ENCODE peak calls at places on chromosomes 11 and 22, in ten cellular contexts. One of them, this sample, is unnamed.

GRCh38 chr22:45319319-45319675 is 9.6 kb downstream of the FAM118A start:
- DNase-seq in NCI-H1930: no peak
- DNase-seq in stomach: no peak
- DNase-seq in left colon: no peak
- DNase-seq in SJSA1: no peak
- DNase-seq in dorsolateral prefrontal cortex: no peak
- DNase-seq in stimulated activated CD4-positive, alpha-beta T cell treated with anti-CD3 and anti-CD28 coated beads, Interleukin-4, amount 100 ng/mL, for 1 hour: no peak
- DNase-seq in activated B cell treated with CpG ODN at 0.5 μM for 24 hours: no peak
- DNase-seq in T-cell: no peak
- DNase-seq in activated effector memory CD4-positive, alpha-beta T cell treated with Interleukin-2 at 50 U/mL for 16 hours: no peak
- DNase-seq in this sample: no peak

GRCh38 chr11:79039122-79039521 is 401.7 kb downstream of the TENM4 start:
- DNase-seq in NCI-H1930: no peak
- DNase-seq in stomach: no peak
- DNase-seq in left colon: no peak
- DNase-seq in SJSA1: no peak
- DNase-seq in dorsolateral prefrontal cortex: peak
- DNase-seq in stimulated activated CD4-positive, alpha-beta T cell treated with anti-CD3 and anti-CD28 coated beads, Interleukin-4, amount 100 ng/mL, for 1 hour: no peak
- DNase-seq in activated B cell treated with CpG ODN at 0.5 μM for 24 hours: no peak
- DNase-seq in T-cell: no peak
- DNase-seq in activated effector memory CD4-positive, alpha-beta T cell treated with Interleukin-2 at 50 U/mL for 16 hours: no peak
- DNase-seq in this sample: no peak

GRCh38 chr11:44627911-44628729 is 62.7 kb downstream of the CD82 start:
- DNase-seq in NCI-H1930: no peak
- DNase-seq in stomach: peak
- DNase-seq in left colon: peak
- DNase-seq in SJSA1: no peak
- DNase-seq in dorsolateral prefrontal cortex: peak
- DNase-seq in stimulated activated CD4-positive, alpha-beta T cell treated with anti-CD3 and anti-CD28 coated beads, Interleukin-4, amount 100 ng/mL, for 1 hour: no peak
- DNase-seq in activated B cell treated with CpG ODN at 0.5 μM for 24 hours: no peak
- DNase-seq in T-cell: no peak
- DNase-seq in activated effector memory CD4-positive, alpha-beta T cell treated with Interleukin-2 at 50 U/mL for 16 hours: no peak
- DNase-seq in this sample: no peak

GRCh38 chr11:112525270-112525669 is 264.6 kb upstream of the PLET1 start:
- DNase-seq in NCI-H1930: no peak
- DNase-seq in stomach: no peak
- DNase-seq in left colon: peak
- DNase-seq in SJSA1: no peak
- DNase-seq in dorsolateral prefrontal cortex: peak
- DNase-seq in stimulated activated CD4-positive, alpha-beta T cell treated with anti-CD3 and anti-CD28 coated beads, Interleukin-4, amount 100 ng/mL, for 1 hour: no peak
- DNase-seq in activated B cell treated with CpG ODN at 0.5 μM for 24 hours: no peak
- DNase-seq in T-cell: no peak
- DNase-seq in activated effector memory CD4-positive, alpha-beta T cell treated with Interleukin-2 at 50 U/mL for 16 hours: no peak
- DNase-seq in this sample: no peak

GRCh38 chr22:31872209-31872608 is 72.1 kb upstream of the YWHAH start:
- DNase-seq in NCI-H1930: no peak
- DNase-seq in stomach: peak
- DNase-seq in left colon: no peak
- DNase-seq in SJSA1: no peak
- DNase-seq in dorsolateral prefrontal cortex: no peak
- DNase-seq in stimulated activated CD4-positive, alpha-beta T cell treated with anti-CD3 and anti-CD28 coated beads, Interleukin-4, amount 100 ng/mL, for 1 hour: no peak
- DNase-seq in activated B cell treated with CpG ODN at 0.5 μM for 24 hours: no peak
- DNase-seq in T-cell: no peak
- DNase-seq in activated effector memory CD4-positive, alpha-beta T cell treated with Interleukin-2 at 50 U/mL for 16 hours: no peak
- DNase-seq in this sample: no peak

GRCh38 chr11:65436412-65437032 is 13.9 kb downstream of the NEAT1 start:
- DNase-seq in NCI-H1930: no peak
- DNase-seq in stomach: peak
- DNase-seq in left colon: no peak
- DNase-seq in SJSA1: no peak
- DNase-seq in dorsolateral prefrontal cortex: no peak
- DNase-seq in stimulated activated CD4-positive, alpha-beta T cell treated with anti-CD3 and anti-CD28 coated beads, Interleukin-4, amount 100 ng/mL, for 1 hour: no peak
- DNase-seq in activated B cell treated with CpG ODN at 0.5 μM for 24 hours: no peak
- DNase-seq in T-cell: no peak
- DNase-seq in activated effector memory CD4-positive, alpha-beta T cell treated with Interleukin-2 at 50 U/mL for 16 hours: no peak
- DNase-seq in this sample: no peak

GRCh38 chr22:17501679-17502285 is 61.5 kb upstream of the SLC25A18 start:
- DNase-seq in NCI-H1930: peak
- DNase-seq in stomach: no peak
- DNase-seq in left colon: peak
- DNase-seq in SJSA1: peak
- DNase-seq in dorsolateral prefrontal cortex: no peak
- DNase-seq in stimulated activated CD4-positive, alpha-beta T cell treated with anti-CD3 and anti-CD28 coated beads, Interleukin-4, amount 100 ng/mL, for 1 hour: no peak
- DNase-seq in activated B cell treated with CpG ODN at 0.5 μM for 24 hours: no peak
- DNase-seq in T-cell: no peak
- DNase-seq in activated effector memory CD4-positive, alpha-beta T cell treated with Interleukin-2 at 50 U/mL for 16 hours: no peak
- DNase-seq in this sample: no peak

GRCh38 chr22:42145175-42145574 is 14.6 kb upstream of the CYP2D6 start:
- DNase-seq in NCI-H1930: no peak
- DNase-seq in stomach: no peak
- DNase-seq in left colon: no peak
- DNase-seq in SJSA1: no peak
- DNase-seq in dorsolateral prefrontal cortex: no peak
- DNase-seq in stimulated activated CD4-positive, alpha-beta T cell treated with anti-CD3 and anti-CD28 coated beads, Interleukin-4, amount 100 ng/mL, for 1 hour: no peak
- DNase-seq in activated B cell treated with CpG ODN at 0.5 μM for 24 hours: no peak
- DNase-seq in T-cell: no peak
- DNase-seq in activated effector memory CD4-positive, alpha-beta T cell treated with Interleukin-2 at 50 U/mL for 16 hours: no peak
- DNase-seq in this sample: no peak

GRCh38 chr11:132551011-132551410 is 981.3 kb downstream of the OPCML start:
- DNase-seq in NCI-H1930: no peak
- DNase-seq in stomach: no peak
- DNase-seq in left colon: no peak
- DNase-seq in SJSA1: no peak
- DNase-seq in dorsolateral prefrontal cortex: no peak
- DNase-seq in stimulated activated CD4-positive, alpha-beta T cell treated with anti-CD3 and anti-CD28 coated beads, Interleukin-4, amount 100 ng/mL, for 1 hour: no peak
- DNase-seq in activated B cell treated with CpG ODN at 0.5 μM for 24 hours: no peak
- DNase-seq in T-cell: no peak
- DNase-seq in activated effector memory CD4-positive, alpha-beta T cell treated with Interleukin-2 at 50 U/mL for 16 hours: no peak
- DNase-seq in this sample: no peak

GRCh38 chr11:9790703-9791102 is 126.8 kb downstream of the SWAP70 start:
- DNase-seq in NCI-H1930: no peak
- DNase-seq in stomach: no peak
- DNase-seq in left colon: no peak
- DNase-seq in SJSA1: no peak
- DNase-seq in dorsolateral prefrontal cortex: no peak
- DNase-seq in stimulated activated CD4-positive, alpha-beta T cell treated with anti-CD3 and anti-CD28 coated beads, Interleukin-4, amount 100 ng/mL, for 1 hour: no peak
- DNase-seq in activated B cell treated with CpG ODN at 0.5 μM for 24 hours: no peak
- DNase-seq in T-cell: no peak
- DNase-seq in activated effector memory CD4-positive, alpha-beta T cell treated with Interleukin-2 at 50 U/mL for 16 hours: no peak
- DNase-seq in this sample: no peak

GRCh38 chr11:48081151-48082010 is 101.0 kb downstream of the PTPRJ start:
- DNase-seq in NCI-H1930: no peak
- DNase-seq in stomach: no peak
- DNase-seq in left colon: no peak
- DNase-seq in SJSA1: peak
- DNase-seq in dorsolateral prefrontal cortex: peak
- DNase-seq in stimulated activated CD4-positive, alpha-beta T cell treated with anti-CD3 and anti-CD28 coated beads, Interleukin-4, amount 100 ng/mL, for 1 hour: no peak
- DNase-seq in activated B cell treated with CpG ODN at 0.5 μM for 24 hours: no peak
- DNase-seq in T-cell: peak
- DNase-seq in activated effector memory CD4-positive, alpha-beta T cell treated with Interleukin-2 at 50 U/mL for 16 hours: no peak
- DNase-seq in this sample: peak

GRCh38 chr11:23288001-23288783 is 427.9 kb upstream of the CCDC179 start:
- DNase-seq in NCI-H1930: no peak
- DNase-seq in stomach: no peak
- DNase-seq in left colon: no peak
- DNase-seq in SJSA1: no peak
- DNase-seq in dorsolateral prefrontal cortex: no peak
- DNase-seq in stimulated activated CD4-positive, alpha-beta T cell treated with anti-CD3 and anti-CD28 coated beads, Interleukin-4, amount 100 ng/mL, for 1 hour: no peak
- DNase-seq in activated B cell treated with CpG ODN at 0.5 μM for 24 hours: no peak
- DNase-seq in T-cell: no peak
- DNase-seq in activated effector memory CD4-positive, alpha-beta T cell treated with Interleukin-2 at 50 U/mL for 16 hours: no peak
- DNase-seq in this sample: peak

GRCh38 chr11:6321961-6322362 is 1.7 kb upstream of the CAVIN3 start:
- DNase-seq in NCI-H1930: peak
- DNase-seq in stomach: no peak
- DNase-seq in left colon: no peak
- DNase-seq in SJSA1: peak
- DNase-seq in dorsolateral prefrontal cortex: no peak
- DNase-seq in stimulated activated CD4-positive, alpha-beta T cell treated with anti-CD3 and anti-CD28 coated beads, Interleukin-4, amount 100 ng/mL, for 1 hour: no peak
- DNase-seq in activated B cell treated with CpG ODN at 0.5 μM for 24 hours: no peak
- DNase-seq in T-cell: no peak
- DNase-seq in activated effector memory CD4-positive, alpha-beta T cell treated with Interleukin-2 at 50 U/mL for 16 hours: no peak
- DNase-seq in this sample: no peak

GRCh38 chr11:3052109-3052479 is 5.1 kb downstream of the CARS1 start:
- DNase-seq in NCI-H1930: no peak
- DNase-seq in stomach: no peak
- DNase-seq in left colon: no peak
- DNase-seq in SJSA1: no peak
- DNase-seq in dorsolateral prefrontal cortex: no peak
- DNase-seq in stimulated activated CD4-positive, alpha-beta T cell treated with anti-CD3 and anti-CD28 coated beads, Interleukin-4, amount 100 ng/mL, for 1 hour: no peak
- DNase-seq in activated B cell treated with CpG ODN at 0.5 μM for 24 hours: no peak
- DNase-seq in T-cell: no peak
- DNase-seq in activated effector memory CD4-positive, alpha-beta T cell treated with Interleukin-2 at 50 U/mL for 16 hours: no peak
- DNase-seq in this sample: no peak

GRCh38 chr11:72228229-72228843 is 3.8 kb downstream of the INPPL1 start:
- DNase-seq in NCI-H1930: no peak
- DNase-seq in stomach: peak
- DNase-seq in left colon: no peak
- DNase-seq in SJSA1: no peak
- DNase-seq in dorsolateral prefrontal cortex: no peak
- DNase-seq in stimulated activated CD4-positive, alpha-beta T cell treated with anti-CD3 and anti-CD28 coated beads, Interleukin-4, amount 100 ng/mL, for 1 hour: no peak
- DNase-seq in activated B cell treated with CpG ODN at 0.5 μM for 24 hours: no peak
- DNase-seq in T-cell: no peak
- DNase-seq in activated effector memory CD4-positive, alpha-beta T cell treated with Interleukin-2 at 50 U/mL for 16 hours: no peak
- DNase-seq in this sample: no peak

GRCh38 chr11:62012451-62013265 is 45.2 kb upstream of the FTH1 start:
- DNase-seq in NCI-H1930: no peak
- DNase-seq in stomach: no peak
- DNase-seq in left colon: no peak
- DNase-seq in SJSA1: peak
- DNase-seq in dorsolateral prefrontal cortex: no peak
- DNase-seq in stimulated activated CD4-positive, alpha-beta T cell treated with anti-CD3 and anti-CD28 coated beads, Interleukin-4, amount 100 ng/mL, for 1 hour: no peak
- DNase-seq in activated B cell treated with CpG ODN at 0.5 μM for 24 hours: no peak
- DNase-seq in T-cell: no peak
- DNase-seq in activated effector memory CD4-positive, alpha-beta T cell treated with Interleukin-2 at 50 U/mL for 16 hours: no peak
- DNase-seq in this sample: peak

GRCh38 chr11:70019576-70020011 is 58.5 kb upstream of the ANO1 start:
- DNase-seq in NCI-H1930: no peak
- DNase-seq in stomach: no peak
- DNase-seq in left colon: no peak
- DNase-seq in SJSA1: no peak
- DNase-seq in dorsolateral prefrontal cortex: no peak
- DNase-seq in stimulated activated CD4-positive, alpha-beta T cell treated with anti-CD3 and anti-CD28 coated beads, Interleukin-4, amount 100 ng/mL, for 1 hour: no peak
- DNase-seq in activated B cell treated with CpG ODN at 0.5 μM for 24 hours: no peak
- DNase-seq in T-cell: no peak
- DNase-seq in activated effector memory CD4-positive, alpha-beta T cell treated with Interleukin-2 at 50 U/mL for 16 hours: no peak
- DNase-seq in this sample: no peak

GRCh38 chr11:117908959-117909610 is 20.1 kb downstream of the TMPRSS13 start:
- DNase-seq in NCI-H1930: no peak
- DNase-seq in stomach: no peak
- DNase-seq in left colon: no peak
- DNase-seq in SJSA1: no peak
- DNase-seq in dorsolateral prefrontal cortex: no peak
- DNase-seq in stimulated activated CD4-positive, alpha-beta T cell treated with anti-CD3 and anti-CD28 coated beads, Interleukin-4, amount 100 ng/mL, for 1 hour: no peak
- DNase-seq in activated B cell treated with CpG ODN at 0.5 μM for 24 hours: no peak
- DNase-seq in T-cell: no peak
- DNase-seq in activated effector memory CD4-positive, alpha-beta T cell treated with Interleukin-2 at 50 U/mL for 16 hours: no peak
- DNase-seq in this sample: no peak

GRCh38 chr22:42179616-42180015 is 49.0 kb upstream of the CYP2D6 start:
- DNase-seq in NCI-H1930: no peak
- DNase-seq in stomach: no peak
- DNase-seq in left colon: no peak
- DNase-seq in SJSA1: no peak
- DNase-seq in dorsolateral prefrontal cortex: no peak
- DNase-seq in stimulated activated CD4-positive, alpha-beta T cell treated with anti-CD3 and anti-CD28 coated beads, Interleukin-4, amount 100 ng/mL, for 1 hour: no peak
- DNase-seq in activated B cell treated with CpG ODN at 0.5 μM for 24 hours: no peak
- DNase-seq in T-cell: no peak
- DNase-seq in activated effector memory CD4-positive, alpha-beta T cell treated with Interleukin-2 at 50 U/mL for 16 hours: no peak
- DNase-seq in this sample: peak

GRCh38 chr22:32964411-32965057 is 93.6 kb downstream of the SYN3 start:
- DNase-seq in NCI-H1930: no peak
- DNase-seq in stomach: no peak
- DNase-seq in left colon: no peak
- DNase-seq in SJSA1: no peak
- DNase-seq in dorsolateral prefrontal cortex: no peak
- DNase-seq in stimulated activated CD4-positive, alpha-beta T cell treated with anti-CD3 and anti-CD28 coated beads, Interleukin-4, amount 100 ng/mL, for 1 hour: no peak
- DNase-seq in activated B cell treated with CpG ODN at 0.5 μM for 24 hours: no peak
- DNase-seq in T-cell: no peak
- DNase-seq in activated effector memory CD4-positive, alpha-beta T cell treated with Interleukin-2 at 50 U/mL for 16 hours: no peak
- DNase-seq in this sample: no peak

This sample was measured in T1000.